ENCODE peak calls at places on chromosomes 16 and 17, in five cellular contexts. X is fibroblast of lung, J is H9, B is IMR-90, U is mesenchymal stem cell. R is an unnamed sample.

GRCh38 chr16:66977341-66978113 is 10.9 kb upstream of the CES4A start:
- DNase-seq in X (peak; percentile 78), J (peak; percentile 92), B (peak; percentile 79), U (peak; percentile 77), R (peak; percentile 99)

GRCh38 chr17:65305778-65306177 is 168.6 kb downstream of the RGS9 start:
- DNase-seq in X (no peak), J (no peak), B (no peak), U (no peak), R (no peak)

GRCh38 chr17:57004944-57005579 is 27.1 kb downstream of the SCPEP1 start:
- DNase-seq in X (no peak), J (no peak), B (no peak), U (no peak), R (no peak)

GRCh38 chr16:81319221-81319912 is 4.6 kb downstream of the GAN start:
- DNase-seq in X (peak; percentile 46), J (no peak), B (peak; percentile 77), U (peak; percentile 60), R (peak; percentile 81)

GRCh38 chr16:76265434-76266045 is 11.7 kb upstream of the CNTNAP4 start:
- DNase-seq in X (peak; percentile 30), J (peak; percentile 76), B (peak; percentile 1), U (peak; percentile 49), R (no peak)

GRCh38 chr17:28555022-28555421 is 2.6 kb upstream of the UNC119 start:
- DNase-seq in X (no peak), J (no peak), B (no peak), U (no peak), R (no peak)

GRCh38 chr17:55273579-55274370 is 9.0 kb downstream of the HLF start:
- DNase-seq in X (no peak), J (no peak), B (no peak), U (no peak), R (no peak)

GRCh38 chr16:12439443-12440232 is 364.0 kb downstream of the CPPED1 start:
- DNase-seq in X (no peak), J (no peak), B (no peak), U (no peak), R (no peak)

GRCh38 chr16:88315543-88316105 is 67.1 kb upstream of the ZNF469 start:
- DNase-seq in X (peak; percentile 62), J (no peak), B (peak; percentile 77), U (peak; percentile 77), R (peak; percentile 96)

GRCh38 chr16:14133907-14134306 is 62.8 kb downstream of the MRTFB start:
- DNase-seq in X (no peak), J (no peak), B (peak; percentile 15), U (no peak), R (no peak)

GRCh38 chr17:47252766-47253512 is 688 bp upstream of the ITGB3 start:
- DNase-seq in X (no peak), J (no peak), B (no peak), U (no peak), R (peak; percentile 72)

GRCh38 chr16:74608944-74609343 is 2.0 kb upstream of the GLG1 start:
- DNase-seq in X (no peak), J (no peak), B (no peak), U (no peak), R (no peak)

GRCh38 chr17:44353656-44354331 is 8.7 kb downstream of the GRN start:
- DNase-seq in X (no peak), J (peak; percentile 72), B (no peak), U (peak; percentile 28), R (peak; percentile 95)

GRCh38 chr16:15782573-15783365 is 74.1 kb downstream of the MYH11 start:
- DNase-seq in X (no peak), J (peak; percentile 43), B (peak; percentile 16), U (no peak), R (no peak)

GRCh38 chr17:81259058-81259605 is 20.0 kb downstream of the NDUFAF8 start:
- DNase-seq in X (no peak), J (no peak), B (no peak), U (no peak), R (no peak)

GRCh38 chr16:27642753-27643152 is 92.8 kb downstream of the KATNIP start:
- DNase-seq in X (peak; percentile 52), J (peak; percentile 45), B (peak; percentile 21), U (peak; percentile 15), R (no peak)

GRCh38 chr17:62652251-62653001 is 25.0 kb downstream of the MRC2 start:
- DNase-seq in X (peak; percentile 63), J (no peak), B (peak; percentile 75), U (peak; percentile 89), R (peak; percentile 94)

GRCh38 chr17:42720996-42721583 is 23.8 kb downstream of the EZH1 start:
- DNase-seq in X (peak; percentile 79), J (no peak), B (peak; percentile 71), U (peak; percentile 73), R (peak; percentile 88)

GRCh38 chr16:4944333-4945281 is 7.7 kb upstream of the PPL start:
- DNase-seq in X (peak; percentile 99), J (peak; percentile 90), B (peak; percentile 97), U (peak; percentile 98), R (peak; percentile 98)

DNA sequence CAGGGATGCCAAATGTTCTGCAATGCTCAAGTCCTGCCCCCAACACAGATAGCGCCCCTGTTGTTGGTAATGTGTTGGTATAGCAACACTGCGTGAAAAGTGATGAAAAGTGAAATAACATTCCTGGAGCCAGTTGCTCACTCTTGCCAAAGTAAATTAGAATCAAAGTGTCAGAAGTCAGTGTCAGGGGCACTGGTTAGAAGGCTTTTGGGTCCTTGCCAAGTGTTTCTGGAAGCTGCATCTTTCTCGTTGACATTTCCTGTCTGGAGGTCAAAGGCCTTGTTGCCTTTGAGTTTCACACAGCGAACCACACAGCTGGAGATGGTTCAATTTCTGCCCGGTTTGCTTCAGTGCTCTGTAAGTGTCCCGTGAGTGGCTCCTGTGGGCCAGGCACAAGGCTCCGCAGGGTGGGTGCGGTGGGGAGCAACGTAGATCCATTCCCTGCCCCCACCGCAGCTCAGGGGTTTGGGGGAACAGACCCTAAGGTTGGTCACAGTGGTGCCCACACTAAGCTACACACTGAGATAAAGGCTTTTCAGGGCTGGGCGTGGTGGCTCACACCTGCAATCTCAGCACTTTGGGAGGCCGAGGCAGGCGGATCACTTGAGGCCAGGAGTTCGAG is 3.6 kb upstream of the SLC16A5 start:
- DNase-seq in X (peak; percentile 59), J (no peak), B (no peak), U (peak; percentile 72), R (peak; percentile 80)
- H3K27ac ChIP-seq in X (no peak overlapping the region), J (no peak overlapping the region), B (no peak overlapping the region), U (peak overlapping the region; percentile 86), R (no peak overlapping the region)

GRCh38 chr17:2723997-2724782 is 12.6 kb upstream of the CLUH start:
- DNase-seq in X (no peak), J (peak; percentile 92), B (no peak), U (no peak), R (peak; percentile 79)
- H2AFZ ChIP-seq in X (no peak overlapping the region), J (no peak overlapping the region), B (peak overlapping the region; percentile 70), U (no peak overlapping the region), R (no peak overlapping the region)

GRCh38 chr16:1389762-1390161 is 24.7 kb downstream of the UNKL start:
- DNase-seq in X (no peak), J (no peak), B (no peak), U (no peak), R (no peak)
- H3K27ac ChIP-seq in X (no peak overlapping the region), J (no peak overlapping the region), B (no peak overlapping the region), U (no peak overlapping the region), R (no peak overlapping the region)

DNA sequence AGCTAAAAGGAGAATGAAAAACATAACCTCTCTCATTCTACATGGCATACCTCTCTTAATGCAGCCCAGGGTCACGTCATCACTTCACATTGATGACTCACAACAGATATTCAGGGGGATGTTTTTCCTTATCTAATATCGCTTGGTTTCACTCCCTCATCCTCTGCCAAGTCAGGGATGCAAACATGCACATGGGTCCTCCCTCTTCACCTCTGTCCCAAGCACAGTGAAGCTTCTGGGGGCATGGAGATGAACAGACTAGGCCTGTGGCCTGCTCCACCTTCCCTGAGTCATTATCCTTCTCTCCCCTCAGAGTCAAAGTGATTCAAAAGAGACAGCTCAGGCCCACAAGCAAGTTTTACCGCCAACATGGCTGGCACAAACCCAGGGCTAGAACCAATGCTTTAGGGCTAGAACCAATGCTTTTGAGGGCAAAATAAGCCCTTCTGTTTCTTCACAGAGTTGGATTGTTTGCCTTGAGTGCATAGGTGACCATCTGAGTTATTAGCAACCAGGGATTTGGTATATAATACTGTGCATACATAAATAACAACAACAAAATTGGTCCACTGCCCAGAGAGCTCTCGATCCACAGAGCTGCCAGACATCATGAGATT is 2.2 kb upstream of the MT2A start:
- DNase-seq in X (no peak), J (no peak), B (peak; percentile 79), U (no peak), R (no peak)
- H2AFZ ChIP-seq in X (no peak overlapping the region), J (no peak overlapping the region), B (peak overlapping the region; percentile 59), U (no peak overlapping the region), R (no peak overlapping the region)

GRCh38 chr17:17008998-17009397 is 33.3 kb upstream of the MPRIP start:
- DNase-seq in X (no peak), J (no peak), B (no peak), U (no peak), R (no peak)
- H3K27ac ChIP-seq in X (no peak overlapping the region), J (no peak overlapping the region), B (no peak overlapping the region), U (no peak overlapping the region), R (no peak overlapping the region)

DNA sequence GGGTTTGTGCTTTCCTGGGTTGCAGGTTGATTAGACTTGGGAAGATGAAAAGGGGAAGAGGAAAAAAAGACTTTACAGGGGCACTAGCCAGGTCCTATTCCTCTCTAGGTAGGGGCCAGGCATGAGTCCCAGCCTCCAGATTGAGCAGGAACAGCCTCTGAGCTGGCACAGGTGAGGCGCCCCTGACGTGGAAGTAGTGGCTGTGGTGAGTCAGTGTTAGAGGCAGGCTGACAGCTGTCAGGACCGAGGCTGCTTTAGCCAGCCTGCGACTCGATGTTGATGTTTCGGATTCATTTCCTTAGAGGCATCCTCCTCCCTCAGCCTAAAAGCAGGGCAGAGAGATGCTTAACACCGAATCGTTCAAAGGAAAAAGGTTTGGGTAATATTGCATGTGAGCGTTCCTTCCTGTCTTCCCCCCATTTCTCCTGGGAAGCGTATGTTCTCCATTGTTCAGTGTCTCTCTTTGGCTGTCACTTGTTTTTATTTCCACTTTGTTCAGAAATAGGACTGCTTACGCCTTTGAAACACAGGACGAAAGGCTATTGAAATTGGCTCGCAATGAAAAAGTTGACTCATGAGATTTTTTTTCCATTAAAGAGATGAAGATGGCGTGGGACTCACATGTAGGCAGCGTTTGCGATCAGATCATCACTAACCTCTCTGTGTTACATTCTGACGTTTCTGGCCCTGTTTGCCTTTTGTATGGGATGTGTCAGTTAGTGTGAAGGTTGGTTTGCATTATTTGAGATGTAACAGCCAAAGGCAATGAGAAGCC is 1.2 kb downstream of the KIAA0513 start:
- DNase-seq in X (peak; percentile 38), J (no peak), B (peak; percentile 47), U (peak; percentile 45), R (peak; percentile 90)
- H2AFZ ChIP-seq in X (no peak overlapping the region), J (no peak overlapping the region), B (no peak overlapping the region), U (no peak overlapping the region), R (peak overlapping the region; percentile 69)

GRCh38 chr16:57999366-57999970 is 1.0 kb downstream of the ZNF319 start:
- DNase-seq in X (peak; percentile 29), J (no peak), B (peak; percentile 33), U (peak; percentile 60), R (peak; percentile 95)

GRCh38 chr16:57998484-57998883 is 2.0 kb downstream of the ZNF319 start:
- DNase-seq in X (peak; percentile 14), J (peak; percentile 81), B (no peak), U (peak; percentile 28), R (peak; percentile 87)

GRCh38 chr16:57997528-57998265 is 2.8 kb downstream of the ZNF319 start:
- DNase-seq in X (no peak), J (no peak), B (no peak), U (no peak), R (peak; percentile 89)

GRCh38 chr16:57999971-58000705 is at the start of gene ZNF319:
- DNase-seq in X (no peak), J (no peak), B (no peak), U (no peak), R (peak; percentile 93)

GRCh38 chr16:57998992-57999365 is 1.5 kb downstream of the ZNF319 start:
- DNase-seq in X (no peak), J (no peak), B (no peak), U (no peak), R (no peak)
- H3K27ac ChIP-seq in X (no peak overlapping the region), J (no peak overlapping the region), B (no peak overlapping the region), U (no peak overlapping the region), R (peak overlapping the region; percentile 45)